ENCODE peak calls at places on chromosomes 7 and 10, in eight cellular contexts. H is gastrocnemius medialis, B is spleen, G is GM10248, I is GM20000, T is fibroblast of lung, N is activated B cell treated with CpG ODN at 0.5 μM for 24 hours, K is DND-41. D is an unnamed sample.

GRCh38 chr10:11678074-11678793 is 63.9 kb upstream of the ECHDC3 start:
- DNase-seq in B (peak), N (peak), T (peak), K (peak), G (peak), H (no peak), I (peak), D (no peak)

GRCh38 chr10:133438711-133439273 is 14.4 kb upstream of the SPRN start:
- DNase-seq in B (no peak), I (peak), G (peak), H (peak), K (peak), N (no peak), T (no peak), D (no peak)

GRCh38 chr7:157803906-157804305 is 467.1 kb downstream of the DNAJB6 start:
- DNase-seq in N (no peak), I (no peak), G (no peak), H (no peak), B (peak), K (no peak), T (no peak), D (no peak)

GRCh38 chr7:45683556-45684148 is 109.5 kb downstream of the ADCY1 start:
- DNase-seq in N (no peak), I (no peak), H (no peak), B (peak), K (no peak), T (no peak), G (no peak), D (no peak)

GRCh38 chr7:157601530-157601929 is 264.7 kb downstream of the DNAJB6 start:
- DNase-seq in G (no peak), T (peak), I (no peak), H (no peak), N (no peak), B (peak), K (no peak), D (no peak)

GRCh38 chr7:137399827-137400823 is 56.6 kb upstream of the PTN start:
- DNase-seq in G (no peak), H (no peak), B (no peak), T (peak), K (no peak), N (no peak), I (no peak), D (no peak)

GRCh38 chr7:63039882-63040281 is 958.8 kb upstream of the ZNF722 start:
- DNase-seq in T (no peak), I (no peak), G (no peak), H (no peak), N (no peak), K (no peak), B (no peak), D (no peak)

GRCh38 chr7:33874943-33875342 is 30.4 kb upstream of the BMPER start:
- DNase-seq in G (no peak), T (peak), K (no peak), H (peak), B (no peak), I (no peak), N (no peak), D (no peak)

GRCh38 chr7:27091936-27092752 is 3.7 kb downstream of the HOXA1 start:
- DNase-seq in G (no peak), I (no peak), T (no peak), K (no peak), B (no peak), H (no peak), N (no peak), D (no peak)

GRCh38 chr10:77498829-77499228 is 138.8 kb downstream of the KCNMA1 start:
- DNase-seq in K (no peak), I (no peak), N (no peak), B (no peak), G (no peak), T (no peak), H (no peak), D (no peak)

GRCh38 chr7:65722361-65722792 is 150.5 kb upstream of the VKORC1L1 start:
- DNase-seq in G (peak), H (peak), I (peak), T (peak), N (peak), B (peak), K (peak), D (peak)

GRCh38 chr7:22390512-22390911 is 33.6 kb upstream of the RAPGEF5 start:
- DNase-seq in N (no peak), H (no peak), B (no peak), G (no peak), T (no peak), I (no peak), K (no peak), D (no peak)

GRCh38 chr7:1899201-1899600 is 229.1 kb downstream of the ELFN1 start:
- DNase-seq in B (no peak), I (no peak), K (no peak), T (peak), N (no peak), H (no peak), G (no peak), D (peak)

GRCh38 chr10:73768881-73769280 is 13.0 kb upstream of the CHCHD1 start:
- DNase-seq in K (no peak), T (no peak), G (peak), N (peak), I (peak), B (peak), H (no peak), D (no peak)

GRCh38 chr10:79407397-79407796 is 38.0 kb downstream of the ZCCHC24 start:
- DNase-seq in G (no peak), B (peak), I (no peak), N (no peak), T (no peak), H (no peak), K (no peak), D (no peak)

GRCh38 chr10:113987156-113987555 is 56.5 kb upstream of the ADRB1 start:
- DNase-seq in I (no peak), T (no peak), G (no peak), B (no peak), H (no peak), N (no peak), K (no peak), D (no peak)

GRCh38 chr10:46104071-46104585 is 58.1 kb upstream of the MSMB start:
- DNase-seq in I (no peak), B (no peak), H (no peak), G (no peak), K (no peak), T (no peak), N (no peak), D (no peak)

GRCh38 chr10:25547391-25547790 is 372.6 kb downstream of the GPR158 start:
- DNase-seq in B (no peak), G (no peak), H (no peak), N (no peak), T (peak), K (no peak), I (no peak), D (no peak)

GRCh38 chr7:151423226-151423625 is 13.4 kb upstream of the WDR86 start:
- DNase-seq in G (no peak), K (no peak), H (peak), T (peak), N (no peak), I (no peak), B (no peak), D (no peak)

GRCh38 chr7:55546826-55547225 is 25.5 kb downstream of the VOPP1 start:
- DNase-seq in T (peak), N (no peak), H (peak), B (no peak), G (no peak), I (no peak), K (no peak), D (peak)

GRCh38 chr7:39459606-39460090 is 106.6 kb upstream of the YAE1 start:
- DNase-seq in B (no peak), I (no peak), K (no peak), N (no peak), G (no peak), H (no peak), T (no peak), D (no peak)

GRCh38 chr7:117827861-117828260 is 45.4 kb downstream of the CTTNBP2 start:
- DNase-seq in K (no peak), N (no peak), G (no peak), H (no peak), I (no peak), B (no peak), T (peak), D (no peak)

GRCh38 chr10:19638173-19638872 is 177.9 kb upstream of the PLXDC2 start:
- DNase-seq in I (no peak), T (peak), K (no peak), N (no peak), B (no peak), H (no peak), G (no peak), D (no peak)

GRCh38 chr7:10476642-10477041 is 497.0 kb upstream of the PHF14 start:
- DNase-seq in H (no peak), N (no peak), T (no peak), G (no peak), B (peak), K (no peak), I (no peak), D (no peak)

GRCh38 chr7:150962285-150962742 is 15.8 kb downstream of the KCNH2 start:
- DNase-seq in I (no peak), T (no peak), K (no peak), G (no peak), N (no peak), H (no peak), B (no peak), D (no peak)

GRCh38 chr10:100370976-100371706 is 24.1 kb downstream of the SCD start:
- DNase-seq in T (peak), I (peak), H (peak), G (peak), N (no peak), B (peak), K (peak), D (no peak)

GRCh38 chr7:141915565-141915964 is 634 bp upstream of the OR9A4 start:
- DNase-seq in N (no peak), T (no peak), G (no peak), K (no peak), B (no peak), H (no peak), I (no peak), D (no peak)

GRCh38 chr10:48506147-48506917 is 98.5 kb downstream of the ARHGAP22 start:
- DNase-seq in T (peak), G (no peak), N (no peak), B (no peak), K (no peak), I (no peak), H (no peak), D (no peak)

GRCh38 chr10:119454990-119455389 is 87.5 kb downstream of the RGS10 start:
- DNase-seq in T (no peak), B (no peak), K (no peak), N (no peak), I (no peak), G (no peak), H (no peak), D (no peak)

GRCh38 chr7:137978464-137979237 is 23.2 kb downstream of the CREB3L2 start:
- DNase-seq in K (no peak), T (peak), N (no peak), H (peak), I (no peak), B (no peak), G (no peak), D (no peak)

GRCh38 chr7:102149416-102149815 is 137.3 kb upstream of the SH2B2 start:
- DNase-seq in H (no peak), B (no peak), G (no peak), N (no peak), K (no peak), T (no peak), I (no peak), D (no peak)

GRCh38 chr10:33109788-33110469 is 151.9 kb upstream of the ITGB1 start:
- DNase-seq in G (no peak), T (peak), N (no peak), B (no peak), I (no peak), H (no peak), K (peak), D (no peak)
- TF ChIP-seq CTCF in G (no peak), T (no peak), N (no peak), B (no peak), I (no peak), H (no peak), K (no peak), D (no peak)

GRCh38 chr10:105243381-105243780 is 602.3 kb downstream of the SORCS3 start:
- DNase-seq in K (no peak), G (no peak), B (no peak), H (no peak), I (no peak), T (no peak), N (no peak), D (no peak)
- TF ChIP-seq CTCF in K (no peak), G (no peak), B (no peak), H (no peak), I (no peak), T (no peak), N (no peak), D (no peak)

GRCh38 chr7:145817687-145818086 is 298.9 kb upstream of the CNTNAP2 start:
- DNase-seq in K (no peak), G (no peak), H (no peak), N (no peak), T (no peak), B (no peak), I (no peak), D (no peak)
- TF ChIP-seq CTCF in K (no peak), G (no peak), H (no peak), N (no peak), T (no peak), B (no peak), I (no peak), D (no peak)

GRCh38 chr10:117322258-117322657 is 53.0 kb downstream of the PDZD8 start:
- DNase-seq in I (no peak), H (no peak), N (no peak), G (no peak), K (no peak), T (peak), B (no peak), D (no peak)

GRCh38 chr10:117324367-117324766 is 50.9 kb downstream of the PDZD8 start:
- DNase-seq in T (no peak), H (no peak), B (no peak), N (no peak), K (no peak), G (no peak), I (no peak), D (no peak)

GRCh38 chr10:117313641-117314040 is 61.6 kb downstream of the PDZD8 start:
- DNase-seq in H (no peak), B (no peak), G (no peak), K (no peak), T (no peak), I (no peak), N (no peak), D (no peak)

GRCh38 chr10:117320050-117320665 is 55.1 kb downstream of the PDZD8 start:
- DNase-seq in N (no peak), H (no peak), T (no peak), G (peak), B (no peak), K (no peak), I (peak), D (no peak)

GRCh38 chr10:117318909-117319308 is 56.3 kb downstream of the PDZD8 start:
- DNase-seq in T (no peak), K (no peak), G (no peak), N (no peak), B (no peak), I (no peak), H (no peak), D (no peak)
- TF ChIP-seq CTCF in T (peak), K (peak), G (no peak), N (no peak), B (no peak), I (no peak), H (no peak), D (peak)

DNA sequence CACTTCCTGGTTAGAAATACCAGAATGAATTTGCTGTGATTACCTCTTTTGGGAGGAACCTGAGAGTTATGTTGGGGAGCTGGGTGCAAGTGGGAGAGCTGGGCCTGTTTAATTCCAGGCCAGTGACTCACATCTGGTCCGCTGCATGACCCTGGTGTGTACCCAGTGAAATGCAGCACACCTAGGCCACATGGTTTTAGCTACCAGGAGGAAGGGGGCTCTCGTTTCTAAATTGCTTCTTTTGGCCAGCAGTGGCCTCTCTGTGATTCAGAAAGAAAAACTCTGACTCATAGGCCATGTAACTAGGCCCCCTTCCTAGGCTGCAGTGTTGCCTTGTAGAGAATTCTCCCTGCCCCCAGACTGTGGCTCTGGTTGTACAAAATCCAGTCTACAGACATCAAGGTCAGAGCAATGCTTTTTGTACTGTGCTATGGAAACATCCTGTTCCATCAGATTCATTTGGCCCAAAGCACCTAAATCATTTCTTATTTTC is 6.7 kb downstream of the AGFG2 start:
- DNase-seq in G (peak), H (peak), B (no peak), T (peak), I (peak), K (no peak), N (no peak), D (no peak)
- TF ChIP-seq CTCF in G (no peak), H (no peak), B (no peak), T (peak), I (peak), K (no peak), N (no peak), D (no peak)

GRCh38 chr7:159141660-159142059 is 3.0 kb downstream of the VIPR2 start:
- DNase-seq in G (no peak), N (no peak), K (no peak), T (no peak), I (no peak), H (peak), B (peak), D (no peak)
- TF ChIP-seq CTCF in G (no peak), N (no peak), K (peak), T (no peak), I (no peak), H (no peak), B (no peak), D (no peak)

GRCh38 chr10:98790817-98791216 is 344.1 kb upstream of the HPS1 start:
- DNase-seq in N (no peak), H (no peak), K (no peak), G (peak), I (no peak), B (no peak), T (no peak), D (no peak)
- TF ChIP-seq CTCF in N (no peak), H (no peak), K (peak), G (no peak), I (peak), B (no peak), T (peak), D (peak)

GRCh38 chr10:14099885-14100284 is 230.8 kb downstream of the FRMD4A start:
- DNase-seq in I (no peak), K (no peak), G (no peak), B (no peak), N (no peak), H (no peak), T (no peak), D (no peak)

GRCh38 chr10:14089556-14090297 is 241.0 kb downstream of the FRMD4A start:
- DNase-seq in T (no peak), K (no peak), G (no peak), I (no peak), N (no peak), B (no peak), H (no peak), D (no peak)

GRCh38 chr10:14092749-14093148 is 238.0 kb downstream of the FRMD4A start:
- DNase-seq in T (no peak), K (no peak), B (no peak), I (no peak), H (no peak), N (no peak), G (no peak), D (no peak)

GRCh38 chr10:14093735-14094484 is 236.8 kb downstream of the FRMD4A start:
- DNase-seq in N (no peak), H (no peak), I (peak), G (no peak), T (peak), B (no peak), K (no peak), D (no peak)
- TF ChIP-seq CTCF in N (no peak), H (peak), I (no peak), G (peak), T (peak), B (no peak), K (no peak), D (peak)

GRCh38 chr10:126754966-126755365 is 84.5 kb upstream of the C10orf90 start:
- DNase-seq in G (no peak), H (no peak), N (no peak), T (no peak), K (no peak), B (no peak), I (no peak), D (no peak)

DNA sequence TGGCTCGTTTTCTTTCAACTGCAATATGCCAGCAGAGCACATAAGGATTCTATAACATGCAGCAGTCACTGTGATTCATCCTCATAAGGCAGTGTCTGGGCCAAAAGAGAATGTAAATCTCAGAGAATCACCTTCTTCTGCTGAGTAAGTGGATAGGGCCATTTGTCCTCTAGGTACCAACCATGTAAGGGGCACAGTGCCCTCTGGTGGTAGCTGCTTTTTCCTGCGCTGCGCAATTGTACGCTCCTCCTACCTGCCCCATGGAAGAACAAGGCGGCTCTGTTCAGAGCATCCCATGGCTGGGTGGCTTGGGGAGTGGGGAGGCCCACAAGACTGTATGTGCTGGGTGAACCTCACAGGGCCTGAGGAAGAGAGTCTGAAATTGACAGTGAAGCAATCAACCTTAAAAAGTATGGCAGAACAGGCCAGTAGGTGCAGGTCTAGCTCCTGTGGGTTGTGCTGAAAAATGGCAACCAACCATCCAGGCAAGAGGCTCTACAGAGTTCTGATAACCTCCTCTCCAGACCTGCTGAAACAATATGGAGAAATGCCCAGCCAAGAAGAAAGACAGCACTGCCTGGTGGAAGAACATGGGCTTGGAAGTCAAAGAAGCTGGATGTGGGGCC is 78.7 kb upstream of the C10orf90 start:
- DNase-seq in N (peak), G (peak), H (peak), I (peak), B (no peak), K (peak), T (peak), D (no peak)
- TF ChIP-seq CTCF in N (no peak), G (peak), H (peak), I (peak), B (peak), K (peak), T (peak), D (peak)

DNA sequence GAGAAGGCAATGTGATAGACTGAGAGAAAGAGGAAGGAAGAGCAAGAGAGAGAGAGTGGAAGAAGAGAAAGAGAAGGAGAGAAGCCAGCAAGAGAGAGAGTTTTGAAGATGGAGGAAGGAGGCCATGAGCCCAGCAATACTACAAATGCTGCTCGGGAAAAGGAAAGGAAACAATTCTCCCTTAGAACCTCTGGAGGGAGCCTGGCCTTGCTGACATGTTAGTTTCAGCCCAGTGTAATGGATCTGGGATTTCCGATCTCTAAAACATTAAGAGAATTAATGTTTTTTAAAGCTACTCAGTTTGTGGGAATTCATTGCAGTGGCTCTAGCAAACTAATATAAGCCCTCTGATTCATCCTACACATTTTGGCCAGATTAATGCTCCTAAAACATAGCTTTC is 206.8 kb upstream of the MTPN start:
- DNase-seq in G (no peak), K (no peak), I (no peak), B (no peak), H (no peak), N (no peak), T (peak), D (no peak)
- TF ChIP-seq CTCF in G (no peak), K (no peak), I (no peak), B (no peak), H (no peak), N (no peak), T (peak), D (no peak)

D was measured in D721Med.